ENCODE peak calls at places on chromosomes 4 and X, in eight cellular contexts. T, V, K, S, A, R, D and F are unnamed samples.

GRCh38 chr4:169241480-169241879 is 29.3 kb downstream of the SH3RF1 start:
- DNase-seq in V (no peak), K (no peak), A (no peak), T (no peak), D (no peak), S (no peak), R (no peak), F (no peak)

GRCh38 chrX:3184176-3184930 is 143.1 kb downstream of the ARSF start:
- DNase-seq in S (no peak), D (no peak), K (no peak), T (no peak), A (peak), V (no peak), R (no peak), F (no peak)

GRCh38 chrX:105645667-105646354 is 176.5 kb upstream of the NRK start:
- DNase-seq in V (no peak), S (no peak), D (no peak), A (no peak), R (no peak), T (no peak), K (no peak), F (no peak)

GRCh38 chr4:167715176-167715575 is 377.2 kb upstream of the ANXA10 start:
- DNase-seq in D (no peak), V (no peak), T (no peak), S (no peak), K (no peak), R (no peak), A (no peak), F (no peak)

GRCh38 chrX:55598333-55598732 is 24.9 kb upstream of the FOXR2 start:
- DNase-seq in R (no peak), D (no peak), V (no peak), A (no peak), T (no peak), S (no peak), K (no peak), F (no peak)

GRCh38 chrX:56232221-56233082 is at the start of gene KLF8:
- DNase-seq in S (no peak), A (peak), R (peak), T (peak), D (peak), V (no peak), K (peak), F (no peak)

GRCh38 chr4:23091674-23092073 is 398.9 kb downstream of the GBA3 start:
- DNase-seq in A (no peak), D (no peak), K (no peak), S (no peak), T (no peak), R (no peak), V (no peak), F (no peak)

GRCh38 chr4:13097971-13098370 is 386.2 kb downstream of the RAB28 start:
- DNase-seq in D (no peak), R (no peak), K (no peak), S (no peak), A (no peak), V (no peak), T (no peak), F (no peak)

GRCh38 chrX:17689971-17690409 is 47.3 kb upstream of the SCML1 start:
- DNase-seq in S (peak), T (peak), K (peak), D (no peak), A (peak), R (peak), V (peak), F (peak)

GRCh38 chr4:186304216-186304615 is 38.2 kb downstream of the F11 start:
- DNase-seq in A (no peak), T (no peak), S (no peak), V (no peak), R (no peak), K (no peak), D (no peak), F (no peak)

GRCh38 chr4:15996773-15997172 is 33.8 kb upstream of the FGFBP2 start:
- DNase-seq in V (no peak), T (no peak), K (no peak), D (no peak), S (no peak), A (peak), R (no peak), F (no peak)